ENCODE peak calls at places on chromosomes 5 and 9, in nine cellular contexts. L, M, A, B, H, C, X, O and G are unnamed samples.
A peak's percentile ranks its signal among the peaks of the same experiment; 100 is the strongest.

GRCh38 chr9:128912270-128912853 is 8.4 kb upstream of the PHYHD1 start:
- DNase-seq in X (no peak), M (no peak), A (no peak), B (no peak), C (no peak), H (peak; percentile 89), L (no peak), O (peak; percentile 90), G (no peak)

GRCh38 chr9:121772600-121773285 is 121.3 kb downstream of the DAB2IP start:
- DNase-seq in H (no peak), X (no peak), M (no peak), B (no peak), L (no peak), A (no peak), O (no peak), C (no peak), G (no peak)

GRCh38 chr5:9361835-9362234 is 184.0 kb downstream of the SEMA5A start:
- DNase-seq in L (peak; percentile 69), X (peak; percentile 75), O (peak; percentile 68), B (peak; percentile 64), A (peak; percentile 38), C (no peak), H (peak; percentile 83), M (peak; percentile 44), G (peak; percentile 83)

GRCh38 chr5:154205441-154206117 is 15.0 kb downstream of the GALNT10 start:
- DNase-seq in C (no peak), A (no peak), H (peak; percentile 47), B (no peak), M (no peak), O (peak; percentile 22), L (no peak), X (no peak), G (no peak)

GRCh38 chr9:113361304-113362018 is 12.1 kb downstream of the BSPRY start:
- DNase-seq in L (no peak), B (no peak), M (no peak), X (no peak), C (peak; percentile 25), O (no peak), H (peak; percentile 64), A (no peak), G (no peak)

GRCh38 chr5:96699186-96699820 is 37.1 kb downstream of the CAST start:
- DNase-seq in X (no peak), M (no peak), L (no peak), C (no peak), A (no peak), B (no peak), O (peak; percentile 40), H (peak; percentile 49), G (no peak)

GRCh38 chr9:109856785-109857184 is 76.8 kb downstream of the PALM2AKAP2 start:
- DNase-seq in C (no peak), A (no peak), B (no peak), L (no peak), O (peak; percentile 11), M (no peak), X (no peak), H (no peak), G (no peak)

GRCh38 chr5:122839731-122840130 is 5.7 kb upstream of the SNX24 start:
- DNase-seq in A (no peak), M (no peak), L (no peak), H (no peak), C (no peak), B (no peak), O (no peak), X (no peak), G (no peak)

GRCh38 chr5:88275574-88275973 is 6.9 kb upstream of the TMEM161B start:
- DNase-seq in M (no peak), L (no peak), X (no peak), C (no peak), H (no peak), O (no peak), A (no peak), B (no peak), G (no peak)

GRCh38 chr9:113979713-113980086 is 98.4 kb downstream of the AMBP start:
- DNase-seq in B (no peak), C (no peak), L (no peak), X (no peak), H (no peak), A (no peak), O (no peak), M (no peak), G (no peak)

GRCh38 chr9:72312563-72312962 is 52.4 kb downstream of the ZFAND5 start:
- DNase-seq in C (no peak), L (no peak), X (no peak), A (no peak), B (no peak), O (no peak), M (no peak), H (no peak), G (no peak)

GRCh38 chr9:117247271-117247670 is 167.6 kb downstream of the ASTN2 start:
- DNase-seq in M (no peak), A (no peak), L (no peak), C (no peak), O (peak; percentile 23), B (peak; percentile 4), X (peak; percentile 13), H (no peak), G (no peak)

GRCh38 chr9:137374131-137374845 is 48.7 kb downstream of the EXD3 start:
- DNase-seq in A (no peak), X (no peak), H (no peak), L (no peak), B (no peak), M (no peak), O (no peak), C (peak; percentile 70), G (peak; percentile 36)

GRCh38 chr9:78358329-78359051 is 61.6 kb downstream of the PSAT1 start:
- DNase-seq in L (no peak), O (no peak), M (no peak), C (no peak), H (no peak), B (no peak), A (no peak), X (no peak), G (no peak)

GRCh38 chr9:6930827-6931226 is 173.1 kb downstream of the KDM4C start:
- DNase-seq in L (no peak), B (no peak), M (no peak), H (peak; percentile 67), C (no peak), O (peak; percentile 78), A (no peak), X (no peak), G (no peak)

GRCh38 chr5:172444110-172444510 is 10.2 kb downstream of the SH3PXD2B start:
- DNase-seq in A (no peak), H (peak; percentile 84), O (peak; percentile 77), M (no peak), L (no peak), X (no peak), B (no peak), C (peak; percentile 85), G (no peak)

GRCh38 chr9:35728041-35728971 is 3.7 kb downstream of the TLN1 start:
- DNase-seq in M (peak; percentile 69), O (peak; percentile 93), C (peak; percentile 91), X (peak; percentile 75), H (peak; percentile 90), L (no peak), B (peak; percentile 78), A (no peak), G (no peak)

GRCh38 chr9:38368731-38369130 is 23.8 kb upstream of the ALDH1B1 start:
- DNase-seq in L (no peak), O (no peak), M (no peak), C (peak; percentile 2), A (no peak), H (no peak), X (no peak), B (no peak), G (no peak)

GRCh38 chr5:93831449-93831848 is 90.0 kb upstream of the POU5F2 start:
- DNase-seq in X (no peak), B (no peak), C (no peak), M (no peak), H (peak; percentile 92), O (peak; percentile 95), A (no peak), L (no peak), G (no peak)